ENCODE peak calls at places on chromosomes 13 and 19, in five cellular contexts. V is GM06990, X is AG09309, E is GM12865, M is HFF-Myc. P is an unnamed sample.

GRCh38 chr19:46890423-46891170 is 29.8 kb downstream of the ARHGAP35 start:
- DNase-seq in V (no peak), X (peak; percentile 98), E (no peak), M (peak; percentile 79), P (no peak)

GRCh38 chr13:106468948-106469590 is 66.4 kb downstream of the EFNB2 start:
- DNase-seq in V (no peak), X (no peak), E (no peak), M (no peak), P (no peak)

GRCh38 chr19:18639706-18640105 is 2.9 kb downstream of the KLHL26 start:
- DNase-seq in V (no peak), X (no peak), E (no peak), M (no peak), P (no peak)

GRCh38 chr19:10333758-10334339 is 520 bp upstream of the RAVER1 start:
- DNase-seq in V (no peak), X (no peak), E (no peak), M (no peak), P (no peak)

GRCh38 chr19:36605101-36605838 is at the start of gene ZNF382:
- DNase-seq in V (peak; percentile 89), X (no peak), E (peak; percentile 81), M (no peak), P (peak; percentile 68)

GRCh38 chr13:37652596-37652995 is 54.0 kb upstream of the POSTN start:
- DNase-seq in V (no peak), X (no peak), E (no peak), M (no peak), P (no peak)

GRCh38 chr13:44758595-44759221 is 182.6 kb upstream of the TSC22D1 start:
- DNase-seq in V (no peak), X (peak; percentile 78), E (no peak), M (peak; percentile 65), P (no peak)

GRCh38 chr19:2150794-2151338 is 500 bp downstream of the AP3D1 start:
- DNase-seq in V (peak; percentile 46), X (no peak), E (peak; percentile 19), M (no peak), P (no peak)

GRCh38 chr13:80217614-80218456 is 123.1 kb downstream of the SPRY2 start:
- DNase-seq in V (no peak), X (no peak), E (no peak), M (no peak), P (no peak)

GRCh38 chr13:103607995-103608394 is 541.8 kb upstream of the SLC10A2 start:
- DNase-seq in V (no peak), X (no peak), E (peak; percentile 31), M (no peak), P (no peak)

GRCh38 chr19:2661615-2662014 is 40.9 kb downstream of the GNG7 start:
- DNase-seq in V (no peak), X (no peak), E (peak; percentile 51), M (no peak), P (no peak)

GRCh38 chr19:35797663-35798062 is 15.0 kb downstream of the PRODH2 start:
- DNase-seq in V (no peak), X (no peak), E (no peak), M (no peak), P (no peak)

GRCh38 chr19:18392417-18392816 is 5.0 kb downstream of the LRRC25 start:
- DNase-seq in V (no peak), X (no peak), E (no peak), M (no peak), P (no peak)

GRCh38 chr19:10226021-10226375 is 5.1 kb downstream of the S1PR2 start:
- DNase-seq in V (no peak), X (no peak), E (no peak), M (no peak), P (no peak)

GRCh38 chr19:50821248-50821612 is 2.4 kb downstream of the KLK1 start:
- DNase-seq in V (no peak), X (no peak), E (no peak), M (no peak), P (no peak)

GRCh38 chr19:6220385-6221191 is 59.2 kb downstream of the MLLT1 start:
- DNase-seq in V (no peak), X (no peak), E (no peak), M (no peak), P (no peak)

GRCh38 chr13:33744589-33745369 is 73.2 kb upstream of the RFC3 start:
- DNase-seq in V (no peak), X (no peak), E (peak; percentile 44), M (no peak), P (no peak)

GRCh38 chr19:18438331-18439024 is 545 bp upstream of the ISYNA1 start:
- DNase-seq in V (no peak), X (no peak), E (no peak), M (no peak), P (no peak)

GRCh38 chr13:49571299-49572240 is 13.8 kb downstream of the RCBTB1 start:
- DNase-seq in V (peak; percentile 50), X (no peak), E (peak; percentile 45), M (no peak), P (no peak)

GRCh38 chr19:49132974-49133609 is 13.7 kb downstream of the PPFIA3 start:
- DNase-seq in V (no peak), X (no peak), E (no peak), M (no peak), P (no peak)

GRCh38 chr13:112636401-112636975 is 48.5 kb upstream of the TUBGCP3 start:
- DNase-seq in V (no peak), X (no peak), E (no peak), M (no peak), P (no peak)

GRCh38 chr19:40933025-40933424 is 51.0 kb upstream of the CYP2A7 start:
- DNase-seq in V (no peak), X (no peak), E (no peak), M (no peak), P (no peak)

GRCh38 chr19:7598180-7598579 is 2.5 kb downstream of the CAMSAP3 start:
- DNase-seq in V (no peak), X (no peak), E (no peak), M (no peak), P (no peak)

GRCh38 chr19:41746593-41747227 is 8.6 kb upstream of the CEACAM6 start:
- DNase-seq in V (no peak), X (peak; percentile 10), E (peak; percentile 61), M (peak; percentile 12), P (peak; percentile 57)

GRCh38 chr13:113802090-113802531 is 43.1 kb downstream of the TMEM255B start:
- DNase-seq in V (no peak), X (peak; percentile 37), E (no peak), M (peak; percentile 57), P (peak; percentile 56)

GRCh38 chr13:75312884-75313520 is 169.0 kb downstream of the TBC1D4 start:
- DNase-seq in V (no peak), X (no peak), E (peak; percentile 64), M (no peak), P (no peak)

GRCh38 chr19:16850133-16850532 is 20.9 kb downstream of the SIN3B start:
- DNase-seq in V (no peak), X (no peak), E (no peak), M (no peak), P (no peak)

GRCh38 chr13:114112826-114113322 is 19.5 kb downstream of the RASA3 start:
- DNase-seq in V (no peak), X (no peak), E (no peak), M (no peak), P (no peak)

GRCh38 chr19:29810504-29810871 is 1.3 kb upstream of the CCNE1 start:
- DNase-seq in V (no peak), X (no peak), E (peak; percentile 54), M (no peak), P (no peak)

GRCh38 chr19:28307460-28307859 is 905.5 kb downstream of the UQCRFS1 start:
- DNase-seq in V (no peak), X (peak; percentile 57), E (no peak), M (no peak), P (no peak)

GRCh38 chr13:36778083-36778671 is 40.8 kb upstream of the RFXAP start:
- DNase-seq in V (no peak), X (peak; percentile 23), E (peak; percentile 54), M (no peak), P (no peak)

GRCh38 chr13:20291037-20291436 is 58.9 kb upstream of the GJB6 start:
- DNase-seq in V (no peak), X (no peak), E (peak; percentile 5), M (no peak), P (no peak)

GRCh38 chr13:20291675-20292074 is 59.6 kb upstream of the GJB6 start:
- DNase-seq in V (no peak), X (no peak), E (no peak), M (no peak), P (no peak)

GRCh38 chr13:20295956-20296355 is 63.8 kb upstream of the GJB6 start:
- DNase-seq in V (no peak), X (no peak), E (no peak), M (no peak), P (no peak)

GRCh38 chr13:20297181-20297580 is 65.1 kb upstream of the GJB6 start:
- DNase-seq in V (no peak), X (no peak), E (no peak), M (no peak), P (no peak)

GRCh38 chr13:20294497-20294896 is 62.4 kb upstream of the GJB6 start:
- DNase-seq in V (no peak), X (no peak), E (no peak), M (no peak), P (no peak)
- TF ChIP-seq CTCF in V (no peak), X (no peak), E (no peak), M (no peak), P (peak; percentile 55)

GRCh38 chr19:12495002-12495802 is 10.6 kb upstream of the ZNF709 start:
- DNase-seq in V (peak; percentile 92), X (peak; percentile 44), E (peak; percentile 78), M (peak; percentile 46), P (peak; percentile 86)
- TF ChIP-seq CTCF in V (peak; percentile 62), X (peak; percentile 43), E (peak; percentile 13), M (peak; percentile 15), P (no peak)

GRCh38 chr13:29379281-29379680 is 216.2 kb downstream of the SLC7A1 start:
- DNase-seq in V (no peak), X (no peak), E (no peak), M (no peak), P (no peak)
- TF ChIP-seq CTCF in V (no peak), X (no peak), E (no peak), M (no peak), P (no peak)

GRCh38 chr19:45421953-45422498 is 1.7 kb downstream of the ERCC1 start:
- DNase-seq in V (no peak), X (no peak), E (no peak), M (no peak), P (no peak)

GRCh38 chr19:45424191-45425058 is 708 bp upstream of the ERCC1 start:
- DNase-seq in V (peak; percentile 68), X (peak; percentile 84), E (peak; percentile 80), M (peak; percentile 93), P (peak; percentile 53)

GRCh38 chr19:45423033-45423588 is 606 bp downstream of the ERCC1 start:
- DNase-seq in V (no peak), X (no peak), E (no peak), M (no peak), P (no peak)

GRCh38 chr19:45420871-45421270 is 2.8 kb downstream of the ERCC1 start:
- DNase-seq in V (no peak), X (no peak), E (no peak), M (no peak), P (no peak)

GRCh38 chr19:45423589-45424190 is at the start of gene ERCC1:
- DNase-seq in V (peak; percentile 95), X (peak; percentile 67), E (peak; percentile 98), M (peak; percentile 89), P (peak; percentile 90)
- TF ChIP-seq CTCF in V (no peak), X (no peak), E (peak; percentile 2), M (no peak), P (no peak)